ENCODE peak calls at places on chromosomes 2 and 18, in eight cellular contexts. K, M, S, A, L, V, P and D are unnamed samples. For H3K36me3, the result is how much of the 10 kb centered on the place peaks cover.

GRCh38 chr18:41974661-41975286 is 19.7 kb downstream of the PIK3C3 start:
- DNase-seq in L (no peak), M (no peak), V (no peak), P (no peak), A (no peak), S (no peak), K (no peak), D (no peak)

GRCh38 chr2:223633656-223634055 is 31.5 kb upstream of the SCG2 start:
- DNase-seq in P (no peak), A (no peak), S (no peak), V (no peak), M (no peak), K (no peak), L (no peak), D (no peak)

GRCh38 chr18:67525328-67526110 is 9.0 kb upstream of the DSEL start:
- DNase-seq in S (no peak), K (no peak), L (peak), P (peak), V (peak), A (peak), M (peak), D (peak)

GRCh38 chr2:227163445-227163997 is 484 bp downstream of the COL4A4 start:
- DNase-seq in A (no peak), M (no peak), V (no peak), K (no peak), S (peak), L (peak), P (no peak), D (no peak)

GRCh38 chr2:207847807-207848544 is 78.3 kb upstream of the FZD5 start:
- DNase-seq in K (no peak), P (peak), M (peak), L (peak), S (no peak), A (no peak), V (no peak), D (peak)

GRCh38 chr2:149451417-149452165 is 121.2 kb downstream of the LYPD6 start:
- DNase-seq in M (no peak), A (no peak), L (no peak), V (no peak), P (peak), S (no peak), K (no peak), D (no peak)

GRCh38 chr2:19841918-19842693 is 59.7 kb downstream of the TTC32 start:
- DNase-seq in V (no peak), L (no peak), P (no peak), A (no peak), K (no peak), S (no peak), M (no peak), D (no peak)

GRCh38 chr18:73881396-73881795 is 266.2 kb downstream of the FBXO15 start:
- DNase-seq in K (no peak), M (no peak), S (no peak), V (no peak), P (no peak), L (no peak), A (no peak), D (no peak)

GRCh38 chr2:100959225-100959880 is 42.7 kb upstream of the RPL31 start:
- DNase-seq in L (no peak), P (peak), M (no peak), V (peak), A (no peak), S (no peak), K (no peak), D (no peak)

GRCh38 chr18:5894613-5895299 is 566 bp downstream of the TMEM200C start:
- DNase-seq in K (no peak), P (no peak), L (no peak), M (no peak), S (peak), V (no peak), A (no peak), D (no peak)

GRCh38 chr18:5895886-5896740 is 791 bp upstream of the TMEM200C start:
- DNase-seq in M (peak), L (no peak), P (no peak), V (no peak), S (peak), K (no peak), A (no peak), D (no peak)

GRCh38 chr18:5895300-5895885 is at the start of gene TMEM200C:
- DNase-seq in A (no peak), V (no peak), L (no peak), P (no peak), K (no peak), M (peak), S (peak), D (no peak)

GRCh38 chr18:5892772-5893431 is 2.4 kb downstream of the TMEM200C start:
- DNase-seq in K (no peak), P (no peak), L (no peak), M (no peak), A (no peak), V (no peak), S (no peak), D (no peak)

DNA sequence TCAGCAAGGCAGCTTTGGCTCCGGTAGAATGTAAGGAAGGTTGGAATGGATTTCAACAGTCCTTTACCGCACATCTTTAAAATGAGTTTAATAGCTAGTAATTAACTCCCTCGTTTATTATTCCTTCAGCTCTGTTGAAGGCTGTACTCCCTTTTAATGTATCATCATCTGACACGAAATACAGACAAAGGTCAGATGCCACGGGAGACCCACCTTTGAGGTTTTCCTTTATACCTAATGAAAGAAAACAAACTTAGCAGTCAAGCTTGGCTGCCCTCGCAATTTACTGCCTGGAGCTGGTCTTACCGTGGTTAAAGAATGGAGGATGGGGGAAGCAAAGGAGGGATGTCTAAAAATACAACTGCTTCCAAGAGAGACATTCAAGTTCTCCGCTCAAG is 1.1 kb downstream of the TMEM200C start:
- DNase-seq in L (no peak), P (no peak), M (no peak), V (no peak), S (no peak), A (no peak), K (no peak), D (no peak)
- H3K4me3 ChIP-seq in L (peak), P (no peak), M (peak), V (no peak), S (peak), A (no peak), K (no peak), D (peak)

GRCh38 chr2:199943373-199943772 is 11.9 kb downstream of the TYW5 start:
- DNase-seq in A (no peak), V (no peak), L (no peak), S (no peak), P (no peak), K (no peak), M (no peak), D (no peak)
- H3K36me3 ChIP-seq in A (under half), V (under half), L (under half), S (half or more), P (under half), K (under half), M (under half), D (under half)

GRCh38 chr2:46913471-46914381 is 1.9 kb downstream of the MCFD2 start:
- DNase-seq in K (peak), L (peak), P (peak), A (no peak), S (no peak), V (no peak), M (peak), D (peak)
- TF ChIP-seq CTCF in K (no peak), L (no peak), P (peak), A (no peak), S (no peak), V (no peak), M (no peak), D (peak)

GRCh38 chr18:495017-495416 is 5.5 kb downstream of the COLEC12 start:
- DNase-seq in V (no peak), L (no peak), M (no peak), S (no peak), P (no peak), A (no peak), K (no peak), D (no peak)

GRCh38 chr18:494602-494983 is 5.9 kb downstream of the COLEC12 start:
- DNase-seq in L (no peak), P (no peak), K (no peak), A (no peak), S (no peak), V (no peak), M (no peak), D (peak)

GRCh38 chr18:493974-494601 is 6.4 kb downstream of the COLEC12 start:
- DNase-seq in M (no peak), S (no peak), K (no peak), A (no peak), L (no peak), P (no peak), V (no peak), D (no peak)

GRCh38 chr18:497688-498087 is 2.8 kb downstream of the COLEC12 start:
- DNase-seq in V (no peak), K (no peak), S (no peak), L (no peak), M (no peak), P (no peak), A (no peak), D (no peak)

DNA sequence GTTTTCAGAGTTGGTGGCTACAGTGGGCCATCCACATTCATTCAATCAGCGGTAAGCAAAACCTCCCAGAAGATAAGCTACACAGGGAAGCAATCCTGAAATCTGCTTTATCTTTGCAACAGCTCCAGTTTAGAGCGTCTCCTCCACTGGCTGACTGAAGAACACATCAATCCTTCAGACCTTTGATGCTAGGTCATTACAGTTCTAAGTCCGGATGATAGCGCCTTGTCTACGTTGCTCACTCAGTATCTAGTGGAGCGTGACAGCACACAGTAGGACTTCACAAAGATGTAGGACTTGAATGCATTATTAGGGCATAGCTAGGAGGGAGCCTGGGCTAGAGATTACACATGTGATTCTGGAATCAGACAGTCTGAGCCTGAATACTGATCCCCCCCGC is 5.0 kb downstream of the COLEC12 start:
- DNase-seq in L (no peak), M (no peak), A (no peak), P (no peak), V (no peak), S (no peak), K (no peak), D (no peak)
- H3K4me3 ChIP-seq in L (no peak), M (no peak), A (no peak), P (no peak), V (no peak), S (no peak), K (no peak), D (no peak)

DNA sequence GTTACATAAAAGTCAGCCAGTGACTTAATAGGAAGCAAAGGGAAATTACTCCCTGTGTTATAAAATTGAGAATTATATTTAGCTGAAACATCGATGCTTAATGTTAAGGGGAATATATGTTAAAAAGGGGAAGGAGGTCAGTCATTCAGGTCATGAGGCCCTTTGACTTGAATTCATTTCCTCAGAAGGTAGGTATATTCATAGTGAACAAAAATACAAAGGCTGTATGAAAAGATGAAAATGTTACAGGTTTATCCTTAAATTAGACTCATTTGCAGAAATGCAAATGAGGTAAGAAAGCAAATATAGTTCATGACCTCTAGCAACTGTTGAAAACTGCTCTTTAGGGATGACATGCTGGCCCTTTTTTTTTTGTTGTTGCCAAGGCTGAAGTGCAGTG is 20.8 kb downstream of the MSH6 start:
- DNase-seq in A (no peak), V (no peak), M (no peak), K (no peak), S (no peak), P (no peak), L (no peak), D (no peak)
- H3K36me3 ChIP-seq in A (under half), V (under half), M (under half), K (half or more), S (half or more), P (half or more), L (half or more), D (half or more)

GRCh38 chr18:55478301-55478660 is 109.7 kb downstream of the TCF4 start:
- DNase-seq in M (no peak), L (no peak), P (no peak), K (no peak), V (no peak), S (no peak), A (no peak), D (no peak)

GRCh38 chr18:55475916-55476315 is 112.1 kb downstream of the TCF4 start:
- DNase-seq in V (no peak), P (no peak), S (no peak), K (no peak), M (no peak), A (no peak), L (no peak), D (no peak)

GRCh38 chr18:55479656-55480420 is 108.2 kb downstream of the TCF4 start:
- DNase-seq in K (no peak), A (no peak), M (no peak), S (no peak), P (no peak), L (no peak), V (no peak), D (no peak)

GRCh38 chr18:55475467-55475866 is 112.5 kb downstream of the TCF4 start:
- DNase-seq in K (no peak), L (no peak), V (no peak), M (no peak), A (no peak), P (no peak), S (no peak), D (no peak)

GRCh38 chr18:55477537-55478300 is 110.3 kb downstream of the TCF4 start:
- DNase-seq in S (no peak), K (no peak), M (peak), V (no peak), L (no peak), A (peak), P (no peak), D (no peak)
- TF ChIP-seq CTCF in S (peak), K (no peak), M (no peak), V (peak), L (no peak), A (no peak), P (no peak), D (no peak)

GRCh38 chr2:45834372-45834771 is 182.9 kb downstream of the PRKCE start:
- DNase-seq in P (no peak), V (no peak), A (no peak), M (no peak), S (no peak), L (no peak), K (no peak), D (no peak)
- H3K4me3 ChIP-seq in P (no peak), V (no peak), A (no peak), M (no peak), S (no peak), L (no peak), K (no peak), D (no peak)

GRCh38 chr18:24168496-24168895 is 29.6 kb downstream of the CABYR start:
- DNase-seq in A (no peak), M (no peak), P (no peak), L (no peak), S (no peak), K (no peak), V (no peak), D (no peak)
- H3K36me3 ChIP-seq in A (under half), M (under half), P (under half), L (under half), S (half or more), K (under half), V (under half), D (under half)